ENCODE peak calls at places on chromosome 19, in eight cellular contexts. A, R, E, S, Q, L, W and J are unnamed samples.

GRCh38 chr19:19554074-19555023 is 16.3 kb downstream of the CILP2 start:
- DNase-seq in L (peak; percentile 53), E (peak; percentile 62), W (peak; percentile 76), Q (peak; percentile 48), R (peak; percentile 43), S (peak; percentile 84), A (peak; percentile 85), J (peak; percentile 66)

GRCh38 chr19:20664917-20665781 is 3.8 kb upstream of the ZNF626 start:
- DNase-seq in A (no peak), Q (no peak), S (peak; percentile 49), L (peak; percentile 29), E (no peak), R (no peak), W (peak; percentile 61), J (no peak)

GRCh38 chr19:7004313-7004931 is 16.8 kb downstream of the MBD3L2B start:
- DNase-seq in S (peak; percentile 75), L (peak; percentile 1), W (no peak), R (no peak), A (no peak), Q (no peak), E (no peak), J (peak; percentile 52)

GRCh38 chr19:21569497-21569870 is 64.1 kb downstream of the ZNF429 start:
- DNase-seq in S (no peak), R (peak; percentile 29), L (no peak), E (peak; percentile 53), W (peak; percentile 80), Q (peak; percentile 64), A (no peak), J (no peak)

GRCh38 chr19:7471696-7472620 is 16.9 kb downstream of the PEX11G start:
- DNase-seq in Q (no peak), L (no peak), R (no peak), W (no peak), A (no peak), S (no peak), E (no peak), J (peak; percentile 70)

GRCh38 chr19:20197747-20198146 is 30.7 kb downstream of the ZNF486 start:
- DNase-seq in Q (no peak), S (no peak), E (no peak), L (no peak), W (no peak), R (no peak), A (no peak), J (no peak)

GRCh38 chr19:4581381-4582111 is 22.1 kb upstream of the SEMA6B start:
- DNase-seq in S (peak; percentile 72), A (no peak), E (no peak), L (peak; percentile 80), Q (no peak), W (no peak), R (no peak), J (peak; percentile 52)

GRCh38 chr19:49497047-49497789 is 984 bp downstream of the RPS11 start:
- DNase-seq in S (peak; percentile 78), R (peak; percentile 55), Q (peak; percentile 69), L (peak; percentile 63), E (peak; percentile 92), W (peak; percentile 88), A (peak; percentile 56), J (peak; percentile 68)

GRCh38 chr19:39765091-39766076 is 13.3 kb upstream of the LEUTX start:
- DNase-seq in W (no peak), R (no peak), L (peak; percentile 72), S (peak; percentile 88), A (no peak), Q (peak; percentile 12), E (peak; percentile 25), J (peak; percentile 66)

GRCh38 chr19:3304871-3305423 is 61.4 kb upstream of the NFIC start:
- DNase-seq in L (peak; percentile 85), S (peak; percentile 87), R (peak; percentile 67), Q (peak; percentile 74), W (peak; percentile 81), E (peak; percentile 34), A (peak; percentile 83), J (peak; percentile 84)

GRCh38 chr19:3298853-3299449 is 67.4 kb upstream of the NFIC start:
- DNase-seq in W (no peak), A (no peak), L (no peak), R (no peak), S (no peak), E (no peak), Q (no peak), J (no peak)

GRCh38 chr19:3302755-3303154 is 63.6 kb upstream of the NFIC start:
- DNase-seq in Q (no peak), A (no peak), L (no peak), R (no peak), E (no peak), S (peak; percentile 40), W (no peak), J (no peak)
- TF ChIP-seq CTCF in Q (no peak), A (no peak), L (no peak), R (no peak), E (no peak), S (peak; percentile 31), W (no peak), J (no peak)

DNA sequence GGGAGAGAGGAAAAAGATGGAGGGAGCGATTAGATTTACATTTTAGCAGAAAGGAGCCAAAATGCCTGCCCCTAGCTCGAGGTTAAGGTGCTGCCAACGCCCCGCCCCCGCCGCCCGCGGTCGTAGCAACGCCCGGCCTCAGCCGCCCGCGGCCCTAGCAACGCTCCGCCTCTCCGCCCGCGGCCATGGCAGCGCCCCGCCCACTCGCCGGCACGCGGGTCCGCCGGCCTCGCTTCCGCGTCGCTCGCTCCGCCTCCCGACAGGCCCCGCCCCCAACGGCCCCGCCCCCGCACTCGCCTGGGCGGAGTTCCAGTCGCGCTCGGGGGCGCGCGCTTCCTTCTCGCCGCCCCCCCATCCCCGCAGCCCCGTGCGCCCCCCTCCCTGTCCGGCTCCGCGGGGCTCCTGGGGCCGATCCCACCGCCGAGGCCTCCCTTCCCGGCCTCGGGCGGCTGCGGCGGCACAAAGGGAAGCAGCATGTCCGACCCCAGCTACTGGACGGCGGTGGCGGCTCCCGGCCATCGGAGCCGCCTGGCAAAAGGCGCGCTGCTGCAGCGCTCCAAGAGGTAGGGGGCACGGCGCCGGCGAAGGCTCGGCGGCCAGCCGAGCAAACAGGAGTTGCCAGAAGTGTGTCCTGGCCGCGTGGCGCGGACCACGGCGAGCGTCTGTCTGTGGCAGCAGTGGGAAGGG is 20.3 kb downstream of the MAST3 start:
- DNase-seq in E (peak; percentile 93), A (peak; percentile 100), W (peak; percentile 97), L (peak; percentile 95), S (peak; percentile 97), R (peak; percentile 98), Q (peak; percentile 94), J (peak; percentile 70)
- TF ChIP-seq CTCF in E (no peak), A (no peak), W (no peak), L (no peak), S (no peak), R (no peak), Q (no peak), J (no peak)

GRCh38 chr19:51507209-51507608 is 5.6 kb upstream of the SIGLEC12 start:
- DNase-seq in S (no peak), A (no peak), W (no peak), L (no peak), R (no peak), E (no peak), Q (no peak), J (no peak)

GRCh38 chr19:51509823-51510660 is 8.4 kb upstream of the SIGLEC12 start:
- DNase-seq in R (no peak), L (no peak), Q (no peak), S (no peak), A (no peak), E (no peak), W (no peak), J (no peak)

GRCh38 chr19:51505904-51506303 is 4.3 kb upstream of the SIGLEC12 start:
- DNase-seq in Q (no peak), S (no peak), E (no peak), L (no peak), W (no peak), A (no peak), R (no peak), J (no peak)

GRCh38 chr19:51507640-51508058 is 6.0 kb upstream of the SIGLEC12 start:
- DNase-seq in L (no peak), A (no peak), E (no peak), W (no peak), Q (no peak), R (no peak), S (no peak), J (no peak)

GRCh38 chr19:51508059-51508733 is 6.6 kb upstream of the SIGLEC12 start:
- DNase-seq in E (no peak), A (no peak), S (no peak), W (no peak), Q (no peak), L (no peak), R (no peak), J (no peak)
- TF ChIP-seq CTCF in E (no peak), A (no peak), S (no peak), W (no peak), Q (no peak), L (no peak), R (no peak), J (no peak)

GRCh38 chr19:2210206-2210605 is 25.9 kb downstream of the PLEKHJ1 start:
- DNase-seq in A (no peak), S (no peak), E (no peak), Q (no peak), W (no peak), R (no peak), L (no peak), J (no peak)

GRCh38 chr19:2208975-2209374 is 27.2 kb downstream of the PLEKHJ1 start:
- DNase-seq in L (no peak), S (no peak), E (no peak), A (no peak), R (no peak), Q (no peak), W (no peak), J (no peak)

GRCh38 chr19:2209408-2209807 is 26.7 kb downstream of the PLEKHJ1 start:
- DNase-seq in R (no peak), A (no peak), S (no peak), E (no peak), L (no peak), W (no peak), Q (no peak), J (no peak)

GRCh38 chr19:2207008-2207407 is 29.1 kb downstream of the PLEKHJ1 start:
- DNase-seq in R (no peak), Q (no peak), E (no peak), W (no peak), A (no peak), S (no peak), L (no peak), J (no peak)

GRCh38 chr19:2207991-2208860 is 27.9 kb downstream of the PLEKHJ1 start:
- DNase-seq in W (no peak), A (peak; percentile 58), S (peak; percentile 75), R (no peak), L (peak; percentile 12), E (peak; percentile 74), Q (no peak), J (no peak)
- TF ChIP-seq CTCF in W (peak; percentile 21), A (peak; percentile 32), S (peak; percentile 13), R (no peak), L (peak; percentile 22), E (peak; percentile 27), Q (no peak), J (no peak)